ENCODE peak calls at places on chromosomes 4 and X, in nine cellular contexts. K, O, V, H, J, E, Y, X and M are unnamed samples.

GRCh38 chrX:77085372-77085771 is 361.8 kb upstream of the FGF16 start:
- DNase-seq in K (no peak), O (no peak), V (no peak), H (no peak), J (no peak), E (no peak), Y (no peak), X (no peak), M (no peak)

GRCh38 chrX:124045109-124045508 is 83.6 kb downstream of the STAG2 start:
- DNase-seq in K (no peak), O (no peak), V (peak; percentile 21), H (no peak), J (no peak), E (no peak), Y (no peak), X (no peak), M (no peak)

GRCh38 chr4:99855677-99856076 is 38.5 kb downstream of the LAMTOR3 start:
- DNase-seq in K (no peak), O (no peak), V (no peak), H (no peak), J (no peak), E (peak; percentile 48), Y (no peak), X (no peak), M (no peak)

GRCh38 chr4:77852892-77853495 is 9.6 kb upstream of the MRPL1 start:
- DNase-seq in K (no peak), O (no peak), V (no peak), H (no peak), J (no peak), E (peak; percentile 48), Y (no peak), X (no peak), M (no peak)

GRCh38 chr4:88147799-88148217 is 10.6 kb downstream of the ABCG2 start:
- DNase-seq in K (no peak), O (no peak), V (no peak), H (peak; percentile 3), J (no peak), E (no peak), Y (no peak), X (no peak), M (no peak)

GRCh38 chr4:113478032-113478431 is 283.5 kb downstream of the CAMK2D start:
- DNase-seq in K (no peak), O (no peak), V (no peak), H (no peak), J (no peak), E (no peak), Y (no peak), X (no peak), M (no peak)

GRCh38 chr4:60683357-60683756 is 516.8 kb upstream of the ADGRL3 start:
- DNase-seq in K (no peak), O (no peak), V (peak; percentile 77), H (no peak), J (no peak), E (no peak), Y (no peak), X (no peak), M (no peak)

GRCh38 chrX:41720125-41720780 is 3.7 kb upstream of the GPR82 start:
- DNase-seq in K (no peak), O (no peak), V (peak; percentile 10), H (no peak), J (peak; percentile 28), E (peak; percentile 29), Y (no peak), X (no peak), M (no peak)

GRCh38 chr4:113576947-113577678 is 184.4 kb downstream of the CAMK2D start:
- DNase-seq in K (no peak), O (no peak), V (no peak), H (no peak), J (no peak), E (no peak), Y (no peak), X (no peak), M (no peak)

GRCh38 chrX:40845331-40845911 is 110.1 kb upstream of the MED14 start:
- DNase-seq in K (no peak), O (no peak), V (peak; percentile 91), H (peak; percentile 68), J (no peak), E (no peak), Y (peak; percentile 16), X (peak; percentile 29), M (no peak)

GRCh38 chr4:41192136-41192535 is 22.2 kb downstream of the APBB2 start:
- DNase-seq in K (no peak), O (no peak), V (peak; percentile 45), H (no peak), J (no peak), E (no peak), Y (no peak), X (no peak), M (no peak)

GRCh38 chrX:14344172-14344940 is 185.0 kb upstream of the GLRA2 start:
- DNase-seq in K (no peak), O (no peak), V (no peak), H (no peak), J (no peak), E (no peak), Y (no peak), X (no peak), M (no peak)

GRCh38 chrX:107551546-107551945 is 76.8 kb upstream of the PRPS1 start:
- DNase-seq in K (peak; percentile 29), O (no peak), V (no peak), H (no peak), J (peak; percentile 69), E (no peak), Y (peak; percentile 15), X (no peak), M (no peak)

GRCh38 chr4:176436500-176436973 is 116.8 kb downstream of the SPCS3 start:
- DNase-seq in K (no peak), O (no peak), V (peak; percentile 90), H (no peak), J (no peak), E (peak; percentile 3), Y (no peak), X (no peak), M (no peak)

GRCh38 chrX:111133389-111133788 is 37.4 kb downstream of the PAK3 start:
- DNase-seq in K (no peak), O (no peak), V (peak; percentile 15), H (no peak), J (no peak), E (no peak), Y (no peak), X (no peak), M (no peak)

GRCh38 chr4:156280726-156281125 is 327.1 kb upstream of the CTSO start:
- DNase-seq in K (no peak), O (no peak), V (peak; percentile 24), H (no peak), J (no peak), E (no peak), Y (no peak), X (no peak), M (no peak)

GRCh38 chr4:133982533-133983224 is 218.9 kb downstream of the PABPC4L start:
- DNase-seq in K (no peak), O (no peak), V (peak; percentile 18), H (no peak), J (no peak), E (no peak), Y (no peak), X (no peak), M (no peak)
- TF ChIP-seq CTCF in K (no peak), O (no peak), V (no peak), H (no peak), J (no peak), E (no peak), Y (no peak), X (no peak), M (no peak)

DNA sequence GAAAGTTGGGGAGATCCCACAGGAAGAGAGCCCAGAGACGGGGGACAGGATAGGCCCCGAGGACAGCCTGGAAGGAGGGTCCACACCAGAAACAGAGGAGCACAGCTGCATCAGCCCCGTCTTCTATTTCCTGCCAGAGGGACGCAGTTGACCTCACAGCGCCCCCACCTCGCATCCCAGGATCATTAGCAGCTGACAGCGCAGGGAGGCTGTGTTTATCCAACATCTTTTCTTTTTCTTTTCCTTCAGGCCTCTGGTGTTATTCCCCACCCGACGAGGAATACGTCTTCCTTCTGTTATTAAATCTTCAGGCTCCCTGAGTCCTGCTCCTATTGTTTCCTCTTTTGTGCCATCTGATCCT is 75.4 kb downstream of the DCHS2 start:
- DNase-seq in K (no peak), O (peak; percentile 31), V (no peak), H (peak; percentile 52), J (no peak), E (peak; percentile 35), Y (peak; percentile 31), X (peak; percentile 36), M (no peak)
- TF ChIP-seq CTCF in K (no peak), O (peak; percentile 35), V (no peak), H (no peak), J (no peak), E (peak; percentile 72), Y (no peak), X (no peak), M (peak; percentile 23)

GRCh38 chr4:65467280-65467679 is 203.0 kb downstream of the EPHA5 start:
- DNase-seq in K (no peak), O (no peak), V (no peak), H (no peak), J (no peak), E (no peak), Y (no peak), X (no peak), M (no peak)

DNA sequence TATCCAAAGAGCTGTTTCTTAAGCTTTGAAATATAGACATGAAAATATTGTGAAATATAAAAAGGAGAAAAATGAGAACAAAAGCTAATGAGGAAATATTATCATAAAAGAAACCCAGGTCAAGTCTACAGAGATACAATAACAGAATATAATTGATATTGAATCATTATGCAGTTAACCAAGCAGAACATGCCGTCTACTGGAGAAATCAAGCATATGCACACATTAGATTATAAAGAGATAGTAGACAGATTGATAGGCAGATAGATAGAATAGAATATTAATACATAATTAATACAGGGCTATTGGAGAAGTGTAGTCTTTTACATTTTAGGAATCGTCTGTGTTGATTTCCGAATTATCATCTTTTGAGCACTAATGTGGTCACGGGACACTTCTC is 208.5 kb downstream of the EPHA5 start:
- DNase-seq in K (no peak), O (no peak), V (no peak), H (no peak), J (no peak), E (no peak), Y (no peak), X (no peak), M (no peak)
- TF ChIP-seq CTCF in K (no peak), O (peak; percentile 12), V (no peak), H (no peak), J (no peak), E (no peak), Y (no peak), X (no peak), M (no peak)

DNA sequence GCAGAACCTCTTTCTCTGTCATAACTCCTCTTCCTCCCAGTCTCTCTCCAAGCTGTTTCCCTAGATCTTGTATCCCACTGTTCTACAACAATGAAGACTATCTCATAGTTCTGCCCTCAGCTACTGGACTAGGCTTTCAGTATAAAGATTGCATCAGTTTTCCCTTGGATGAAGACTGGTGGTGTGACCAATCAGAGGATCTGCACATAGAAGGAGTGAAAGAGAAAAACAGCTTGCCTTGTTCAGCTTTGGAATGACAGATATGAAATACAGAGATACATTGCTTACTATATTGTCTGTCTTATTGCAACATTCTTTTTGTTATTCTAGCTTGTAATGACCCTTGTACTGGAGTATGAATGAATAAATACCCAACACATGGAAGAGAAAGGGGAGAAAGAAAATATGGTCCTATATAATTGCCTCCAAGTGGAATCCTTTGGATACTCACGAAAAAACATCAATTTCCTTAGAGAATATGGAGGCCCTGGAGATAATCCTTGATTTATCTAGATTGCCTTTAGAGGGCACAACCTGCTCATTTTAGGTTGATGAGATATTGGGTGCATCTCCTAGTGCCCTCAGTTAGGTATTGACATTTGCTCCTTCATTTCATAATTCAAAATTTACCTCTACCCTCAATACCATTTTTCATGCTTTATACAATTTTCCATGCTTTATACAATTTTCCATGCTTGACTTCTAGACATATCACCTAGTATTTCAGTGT is 395.8 kb downstream of the NAF1 start:
- DNase-seq in K (no peak), O (no peak), V (no peak), H (no peak), J (no peak), E (peak; percentile 1), Y (no peak), X (no peak), M (no peak)
- TF ChIP-seq CTCF in K (peak; percentile 42), O (no peak), V (no peak), H (no peak), J (no peak), E (peak; percentile 17), Y (no peak), X (no peak), M (peak; percentile 10)